ENCODE peak calls at places on chromosome 4, in six cellular contexts. One of them, this sample, is unnamed.
A peak's percentile ranks its signal among the peaks of the same experiment; 100 is the strongest.

GRCh38 chr4:121720109-121720508 is 23.3 kb upstream of the ANXA5 start:
- DNase-seq in neural crest cell: no peak
- DNase-seq in GM06990: no peak
- DNase-seq in type B pancreatic cell: no peak
- DNase-seq in GM13976: no peak
- DNase-seq in IMR-90: no peak
- DNase-seq in this sample: no peak

GRCh38 chr4:7005571-7005970 is 37.6 kb upstream of the TADA2B start:
- DNase-seq in neural crest cell: no peak
- DNase-seq in type B pancreatic cell: no peak
- DNase-seq in IMR-90: no peak
- DNase-seq in GM13976: no peak
- DNase-seq in GM06990: no peak
- DNase-seq in this sample: no peak

GRCh38 chr4:14222630-14223029 is 595.1 kb upstream of the BOD1L1 start:
- DNase-seq in neural crest cell: no peak
- DNase-seq in IMR-90: no peak
- DNase-seq in GM13976: no peak
- DNase-seq in GM06990: no peak
- DNase-seq in type B pancreatic cell: no peak
- DNase-seq in this sample: no peak

GRCh38 chr4:107379054-107379869 is 340.8 kb downstream of the PAPSS1 start:
- DNase-seq in GM06990: no peak
- DNase-seq in type B pancreatic cell: no peak
- DNase-seq in IMR-90: peak; percentile 47
- DNase-seq in GM13976: no peak
- DNase-seq in neural crest cell: no peak
- DNase-seq in this sample: no peak

GRCh38 chr4:172308078-172308477 is 494.9 kb downstream of the GALNTL6 start:
- DNase-seq in GM13976: no peak
- DNase-seq in neural crest cell: no peak
- DNase-seq in IMR-90: no peak
- DNase-seq in GM06990: no peak
- DNase-seq in type B pancreatic cell: no peak
- DNase-seq in this sample: no peak

GRCh38 chr4:15848191-15848842 is 70.2 kb downstream of the CD38 start:
- DNase-seq in GM13976: no peak
- DNase-seq in neural crest cell: no peak
- DNase-seq in IMR-90: no peak
- DNase-seq in GM06990: no peak
- DNase-seq in type B pancreatic cell: no peak
- DNase-seq in this sample: no peak

GRCh38 chr4:6929735-6930464 is 20.3 kb downstream of the TBC1D14 start:
- DNase-seq in GM06990: no peak
- DNase-seq in GM13976: no peak
- DNase-seq in IMR-90: no peak
- DNase-seq in type B pancreatic cell: no peak
- DNase-seq in neural crest cell: no peak
- DNase-seq in this sample: no peak

GRCh38 chr4:8185280-8185679 is 13.8 kb upstream of the SH3TC1 start:
- DNase-seq in GM06990: no peak
- DNase-seq in IMR-90: peak; percentile 84
- DNase-seq in GM13976: no peak
- DNase-seq in neural crest cell: no peak
- DNase-seq in type B pancreatic cell: no peak
- DNase-seq in this sample: peak; percentile 48

GRCh38 chr4:29047341-29048041 is 1672.7 kb upstream of the PCDH7 start:
- DNase-seq in GM06990: no peak
- DNase-seq in IMR-90: no peak
- DNase-seq in GM13976: no peak
- DNase-seq in type B pancreatic cell: no peak
- DNase-seq in neural crest cell: no peak
- DNase-seq in this sample: no peak

GRCh38 chr4:87657525-87657924 is 7.4 kb downstream of the DMP1 start:
- DNase-seq in IMR-90: peak; percentile 40
- DNase-seq in neural crest cell: no peak
- DNase-seq in GM06990: no peak
- DNase-seq in type B pancreatic cell: no peak
- DNase-seq in GM13976: no peak
- DNase-seq in this sample: no peak

GRCh38 chr4:40305329-40306193 is 29.6 kb upstream of the CHRNA9 start:
- DNase-seq in neural crest cell: no peak
- DNase-seq in GM06990: peak; percentile 82
- DNase-seq in GM13976: peak; percentile 50
- DNase-seq in IMR-90: no peak
- DNase-seq in type B pancreatic cell: no peak
- DNase-seq in this sample: no peak

GRCh38 chr4:1459081-1459480 is 52.8 kb upstream of the NKX1-1 start:
- DNase-seq in neural crest cell: no peak
- DNase-seq in GM13976: no peak
- DNase-seq in IMR-90: no peak
- DNase-seq in type B pancreatic cell: no peak
- DNase-seq in GM06990: no peak
- DNase-seq in this sample: no peak

GRCh38 chr4:152896819-152897218 is 39.3 kb upstream of the FHDC1 start:
- DNase-seq in type B pancreatic cell: no peak
- DNase-seq in neural crest cell: no peak
- DNase-seq in GM13976: no peak
- DNase-seq in IMR-90: peak; percentile 67
- DNase-seq in GM06990: no peak
- DNase-seq in this sample: peak; percentile 18

GRCh38 chr4:6937748-6938147 is 28.1 kb downstream of the TBC1D14 start:
- DNase-seq in GM06990: no peak
- DNase-seq in neural crest cell: no peak
- DNase-seq in IMR-90: no peak
- DNase-seq in type B pancreatic cell: no peak
- DNase-seq in GM13976: no peak
- DNase-seq in this sample: no peak

GRCh38 chr4:158442736-158443135 is 78.9 kb upstream of the RXFP1 start:
- DNase-seq in GM13976: no peak
- DNase-seq in IMR-90: no peak
- DNase-seq in GM06990: no peak
- DNase-seq in type B pancreatic cell: no peak
- DNase-seq in neural crest cell: no peak
- DNase-seq in this sample: no peak

GRCh38 chr4:168811793-168812651 is 198.0 kb downstream of the CBR4 start:
- DNase-seq in GM13976: no peak
- DNase-seq in neural crest cell: no peak
- DNase-seq in IMR-90: peak; percentile 79
- DNase-seq in GM06990: no peak
- DNase-seq in type B pancreatic cell: no peak
- DNase-seq in this sample: no peak

DNA sequence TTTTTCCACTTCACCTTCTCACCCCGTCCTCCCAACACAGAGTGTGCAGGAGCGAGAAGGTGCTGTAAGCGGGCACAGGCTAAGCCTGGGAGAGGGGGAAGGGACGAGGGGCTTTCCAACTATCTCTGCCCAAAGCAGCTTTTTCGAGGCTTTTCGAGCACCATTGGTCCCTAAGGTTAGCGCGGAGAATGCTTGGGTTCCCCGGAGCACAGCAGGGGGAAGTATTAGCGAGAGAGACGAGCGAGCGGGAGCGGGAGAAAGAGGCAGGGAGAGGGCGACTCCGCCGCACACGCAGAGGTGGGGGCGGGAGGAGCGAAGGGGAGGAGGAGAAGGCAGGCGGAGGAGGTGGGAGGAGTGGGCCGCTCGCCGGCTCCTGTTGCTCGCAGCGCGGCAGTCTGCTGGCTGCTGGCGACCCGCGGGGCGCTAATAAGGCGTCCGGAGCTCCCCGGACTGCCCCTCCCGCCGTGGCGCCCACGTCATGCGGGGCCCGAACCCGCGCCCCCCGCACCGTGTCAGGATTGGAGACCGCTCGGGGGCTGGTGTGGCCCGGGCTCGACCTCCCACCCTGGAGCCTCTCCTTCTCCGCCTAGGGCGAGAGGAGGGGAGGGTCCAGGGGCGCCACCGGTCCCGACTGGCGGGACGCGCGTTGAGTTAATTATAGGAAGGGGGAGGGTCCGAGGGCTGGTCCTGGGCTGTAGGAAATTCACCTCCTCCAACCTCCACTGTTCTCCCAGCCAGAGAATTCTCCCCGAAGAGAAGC is at the start of gene ADAMTS3:
- DNase-seq in IMR-90: peak; percentile 33
- DNase-seq in GM06990: peak; percentile 11
- DNase-seq in neural crest cell: peak; percentile 59
- DNase-seq in GM13976: peak; percentile 48
- DNase-seq in type B pancreatic cell: peak; percentile 81
- DNase-seq in this sample: peak; percentile 25
- TF ChIP-seq CTCF in IMR-90: no peak
- TF ChIP-seq CTCF in GM06990: no peak
- TF ChIP-seq CTCF in neural crest cell: no peak
- TF ChIP-seq CTCF in GM13976: no peak
- TF ChIP-seq CTCF in type B pancreatic cell: no peak
- TF ChIP-seq CTCF in this sample: no peak

GRCh38 chr4:53529025-53529424 is 62.3 kb downstream of the LNX1 start:
- DNase-seq in IMR-90: no peak
- DNase-seq in type B pancreatic cell: no peak
- DNase-seq in neural crest cell: no peak
- DNase-seq in GM13976: no peak
- DNase-seq in GM06990: no peak
- DNase-seq in this sample: no peak
- TF ChIP-seq CTCF in IMR-90: no peak
- TF ChIP-seq CTCF in type B pancreatic cell: no peak
- TF ChIP-seq CTCF in neural crest cell: no peak
- TF ChIP-seq CTCF in GM13976: no peak
- TF ChIP-seq CTCF in GM06990: no peak
- TF ChIP-seq CTCF in this sample: no peak

DNA sequence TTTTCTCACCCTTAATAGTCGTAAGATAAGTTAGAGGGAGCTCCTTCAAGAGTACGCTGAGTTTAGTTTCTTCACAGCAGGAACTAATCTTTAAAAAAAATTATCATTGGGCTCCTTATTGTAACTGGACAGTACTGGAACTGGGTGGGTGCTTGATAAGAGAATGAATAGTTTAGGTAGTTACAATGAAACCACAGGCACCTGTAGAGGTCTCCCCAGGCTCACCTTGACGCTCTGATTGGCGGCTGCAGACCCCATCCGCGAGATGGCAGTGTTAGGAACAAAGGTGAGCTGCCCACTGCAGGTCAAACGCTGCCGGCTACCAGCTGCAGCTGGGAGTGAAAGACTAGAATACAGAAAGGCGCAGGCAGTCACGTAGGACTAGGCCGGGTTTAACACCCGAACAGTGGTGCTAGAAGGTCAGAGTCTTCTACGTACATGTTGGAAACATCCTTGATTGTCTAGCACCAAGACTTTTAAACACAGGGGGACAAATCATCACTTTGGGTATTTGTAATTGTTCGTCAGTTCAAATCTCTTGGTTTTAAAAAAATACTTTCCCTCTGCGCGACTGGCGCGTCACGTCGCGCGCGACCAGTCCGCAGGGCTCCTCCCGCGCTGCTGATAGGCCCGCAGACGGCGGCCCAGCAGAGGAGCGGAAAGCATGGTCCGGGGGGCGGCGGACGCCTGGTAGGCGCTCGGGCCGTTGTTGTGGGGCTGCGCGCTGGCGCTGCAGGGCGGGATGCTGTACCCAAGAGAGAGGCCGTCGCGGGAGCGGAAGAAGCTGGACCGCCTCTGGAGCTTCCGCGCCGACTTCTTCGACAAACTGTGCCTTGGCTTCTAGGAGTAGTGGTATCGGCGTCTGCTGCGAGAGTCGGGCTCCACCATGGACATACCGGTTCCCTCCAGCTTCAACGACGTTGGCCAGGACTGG is 45.6 kb downstream of the SMARCA5 start:
- DNase-seq in neural crest cell: no peak
- DNase-seq in type B pancreatic cell: no peak
- DNase-seq in GM13976: peak; percentile 72
- DNase-seq in GM06990: peak; percentile 73
- DNase-seq in IMR-90: peak; percentile 20
- DNase-seq in this sample: peak; percentile 10
- TF ChIP-seq CTCF in neural crest cell: no peak
- TF ChIP-seq CTCF in type B pancreatic cell: peak; percentile 19
- TF ChIP-seq CTCF in GM13976: peak; percentile 77
- TF ChIP-seq CTCF in GM06990: peak; percentile 82
- TF ChIP-seq CTCF in IMR-90: peak; percentile 3
- TF ChIP-seq CTCF in this sample: peak; percentile 48

DNA sequence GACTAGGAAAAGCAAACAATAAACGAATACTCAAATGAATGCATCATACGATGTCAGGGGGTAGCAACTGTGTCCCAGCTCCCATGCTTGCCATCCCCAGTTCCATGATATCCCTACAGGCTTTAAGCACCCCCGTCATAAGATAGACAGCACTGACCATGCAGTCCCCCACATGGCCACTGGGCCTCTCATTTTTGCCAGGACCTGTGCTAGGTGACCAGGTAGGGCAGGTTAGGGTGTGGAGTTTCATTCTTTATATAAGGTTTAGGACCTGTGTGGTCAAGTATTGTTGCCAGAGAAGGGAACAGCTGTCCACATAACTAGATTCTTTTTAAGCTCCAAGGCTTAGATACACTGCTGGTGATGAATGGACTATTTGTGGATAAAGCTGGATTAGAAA is 9.7 kb downstream of the PPEF2 start:
- DNase-seq in GM13976: no peak
- DNase-seq in type B pancreatic cell: no peak
- DNase-seq in GM06990: no peak
- DNase-seq in IMR-90: no peak
- DNase-seq in neural crest cell: no peak
- DNase-seq in this sample: no peak
- TF ChIP-seq CTCF in GM13976: no peak
- TF ChIP-seq CTCF in type B pancreatic cell: peak; percentile 58
- TF ChIP-seq CTCF in GM06990: no peak
- TF ChIP-seq CTCF in IMR-90: no peak
- TF ChIP-seq CTCF in neural crest cell: peak; percentile 48
- TF ChIP-seq CTCF in this sample: no peak

DNA sequence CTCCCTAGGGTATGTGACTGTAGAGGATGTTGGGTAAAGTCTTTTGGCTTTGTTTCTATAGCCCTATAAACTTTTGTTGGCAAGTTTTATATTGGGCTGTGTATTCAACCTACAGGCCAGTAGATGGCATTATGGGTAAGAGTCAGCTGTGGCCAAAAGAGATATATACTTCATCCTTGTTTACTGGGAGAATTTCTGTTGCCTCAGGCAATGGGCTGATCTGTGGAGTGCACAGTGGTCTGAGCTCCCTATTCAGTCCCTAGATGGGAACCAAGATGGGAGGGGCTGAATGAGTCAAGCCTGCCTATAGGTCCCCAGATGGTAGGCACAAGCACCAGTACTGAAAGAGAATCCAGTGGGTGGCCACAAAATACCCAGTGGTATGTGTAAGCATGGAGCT is 580.6 kb downstream of the EPHA5 start:
- DNase-seq in GM06990: no peak
- DNase-seq in neural crest cell: no peak
- DNase-seq in type B pancreatic cell: no peak
- DNase-seq in GM13976: no peak
- DNase-seq in IMR-90: no peak
- DNase-seq in this sample: no peak
- TF ChIP-seq CTCF in GM06990: no peak
- TF ChIP-seq CTCF in neural crest cell: peak; percentile 49
- TF ChIP-seq CTCF in type B pancreatic cell: peak; percentile 57
- TF ChIP-seq CTCF in GM13976: no peak
- TF ChIP-seq CTCF in IMR-90: no peak
- TF ChIP-seq CTCF in this sample: no peak

DNA sequence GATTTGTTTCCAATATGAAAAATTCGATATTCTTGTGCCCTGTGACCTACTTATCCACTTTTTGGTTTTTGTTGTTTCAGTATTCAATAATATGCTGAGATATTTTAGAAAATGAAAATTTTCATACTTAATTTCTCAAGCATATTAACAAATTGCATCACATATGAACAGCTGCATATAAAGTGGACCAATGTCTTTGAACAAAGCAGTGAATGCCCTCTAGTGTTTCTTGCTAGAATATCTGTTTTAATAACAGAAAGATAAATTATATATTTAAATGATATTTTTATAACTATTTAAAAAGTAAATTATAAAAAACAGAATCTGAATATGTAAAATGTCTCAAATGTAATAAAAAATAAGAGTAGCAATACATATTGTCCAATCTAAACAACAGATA is 31.7 kb upstream of the INTU start:
- DNase-seq in neural crest cell: no peak
- DNase-seq in GM13976: no peak
- DNase-seq in IMR-90: peak; percentile 43
- DNase-seq in type B pancreatic cell: no peak
- DNase-seq in GM06990: no peak
- DNase-seq in this sample: no peak
- TF ChIP-seq CTCF in neural crest cell: peak; percentile 51
- TF ChIP-seq CTCF in GM13976: no peak
- TF ChIP-seq CTCF in IMR-90: peak; percentile 39
- TF ChIP-seq CTCF in type B pancreatic cell: peak; percentile 60
- TF ChIP-seq CTCF in GM06990: no peak
- TF ChIP-seq CTCF in this sample: peak; percentile 31